ENCODE peak calls at places on chromosome X, in seven cellular contexts. L is CD4-positive, alpha-beta T cell; S is AG08395; V is stimulated activated CD8-positive, alpha-beta memory T cell treated with anti-CD3 and anti-CD28 coated beads, Interleukin-2, amount 100 ng/mL, for 1 hour; Q is OCI-LY7; U is fibroblast of the aortic adventitia; Z is activated naive CD4-positive, alpha-beta T cell. P is an unnamed sample.

GRCh38 chrX:30414144-30414543 is 105.0 kb upstream of the NR0B1 start:
- DNase-seq in L (no peak), S (no peak), V (no peak), Q (no peak), U (no peak), Z (no peak), P (no peak)

GRCh38 chrX:95754411-95754810 is 930.2 kb upstream of the DIAPH2 start:
- DNase-seq in L (no peak), S (no peak), V (no peak), Q (no peak), U (no peak), Z (no peak), P (no peak)

GRCh38 chrX:130628522-130628921 is 226.7 kb downstream of the RBMX2 start:
- DNase-seq in L (no peak), S (no peak), V (no peak), Q (no peak), U (no peak), Z (no peak), P (no peak)

GRCh38 chrX:136662104-136662503 is 14.1 kb downstream of the CD40LG start:
- DNase-seq in L (no peak), S (no peak), V (no peak), Q (no peak), U (no peak), Z (no peak), P (peak; percentile 26)

GRCh38 chrX:17738737-17739535 is 1.6 kb downstream of the SCML1 start:
- DNase-seq in L (no peak), S (no peak), V (no peak), Q (no peak), U (peak; percentile 7), Z (no peak), P (no peak)

GRCh38 chrX:150365051-150365952 is 2.2 kb downstream of the MAMLD1 start:
- DNase-seq in L (peak; percentile 55), S (no peak), V (peak; percentile 52), Q (no peak), U (peak; percentile 48), Z (no peak), P (no peak)

GRCh38 chrX:9909254-9909653 is 57.9 kb upstream of the CLDN34 start:
- DNase-seq in L (no peak), S (no peak), V (no peak), Q (no peak), U (no peak), Z (no peak), P (no peak)

GRCh38 chrX:74458738-74459137 is 37.4 kb downstream of the SLC16A2 start:
- DNase-seq in L (no peak), S (peak; percentile 48), V (no peak), Q (no peak), U (peak; percentile 87), Z (no peak), P (no peak)

GRCh38 chrX:115939070-115939469 is 231.5 kb upstream of the AGTR2 start:
- DNase-seq in L (no peak), S (no peak), V (no peak), Q (peak; percentile 8), U (no peak), Z (no peak), P (no peak)

GRCh38 chrX:78548012-78548411 is 111.1 kb downstream of the RTL3 start:
- DNase-seq in L (no peak), S (peak; percentile 13), V (no peak), Q (no peak), U (peak; percentile 39), Z (no peak), P (no peak)

GRCh38 chrX:107654778-107655761 is 26.8 kb downstream of the PRPS1 start:
- DNase-seq in L (peak; percentile 60), S (peak; percentile 74), V (peak; percentile 37), Q (peak; percentile 67), U (peak; percentile 92), Z (peak; percentile 52), P (peak; percentile 56)

GRCh38 chrX:17413228-17413627 is 38.2 kb downstream of the NHS start:
- DNase-seq in L (no peak), S (peak; percentile 32), V (no peak), Q (no peak), U (peak; percentile 69), Z (no peak), P (no peak)

GRCh38 chrX:394830-395229 is 8.1 kb upstream of the PPP2R3B start:
- DNase-seq in L (no peak), S (no peak), V (no peak), Q (no peak), U (no peak), Z (no peak), P (no peak)

GRCh38 chrX:2283111-2283847 is 217.5 kb downstream of the DHRSX start:
- DNase-seq in L (no peak), S (no peak), V (no peak), Q (no peak), U (peak; percentile 19), Z (no peak), P (no peak)

GRCh38 chrX:41344053-41344452 is 10.1 kb downstream of the DDX3X start:
- DNase-seq in L (no peak), S (no peak), V (no peak), Q (no peak), U (no peak), Z (no peak), P (no peak)

GRCh38 chrX:132467029-132467428 is 21.8 kb downstream of the MBNL3 start:
- DNase-seq in L (no peak), S (peak; percentile 34), V (no peak), Q (no peak), U (peak; percentile 11), Z (no peak), P (no peak)

GRCh38 chrX:140091276-140091886 is 126.1 kb upstream of the CXorf66 start:
- DNase-seq in L (peak; percentile 1), S (peak; percentile 5), V (no peak), Q (no peak), U (no peak), Z (no peak), P (peak; percentile 4)

GRCh38 chrX:136806891-136807410 is 26.2 kb upstream of the ARHGEF6 start:
- DNase-seq in L (no peak), S (no peak), V (no peak), Q (no peak), U (no peak), Z (no peak), P (no peak)

GRCh38 chrX:101079223-101079622 is 544 bp downstream of the TMEM35A start:
- DNase-seq in L (no peak), S (no peak), V (no peak), Q (no peak), U (peak; percentile 21), Z (no peak), P (no peak)

GRCh38 chrX:30858098-30858497 is 31.0 kb downstream of the TAB3 start:
- DNase-seq in L (no peak), S (no peak), V (no peak), Q (no peak), U (no peak), Z (no peak), P (no peak)

GRCh38 chrX:140933056-140933455 is 69.3 kb upstream of the SPANXB1 start:
- DNase-seq in L (no peak), S (peak; percentile 2), V (no peak), Q (no peak), U (no peak), Z (no peak), P (no peak)

GRCh38 chrX:47814853-47815252 is 21.8 kb upstream of the ZNF81 start:
- DNase-seq in L (no peak), S (no peak), V (no peak), Q (no peak), U (peak; percentile 20), Z (no peak), P (no peak)

GRCh38 chrX:119870626-119871131 is 854 bp downstream of the RNF113A start:
- DNase-seq in L (peak; percentile 18), S (peak; percentile 17), V (peak; percentile 5), Q (peak; percentile 55), U (no peak), Z (peak; percentile 5), P (peak; percentile 9)

GRCh38 chrX:75181721-75182120 is 25.6 kb upstream of the ABCB7 start:
- DNase-seq in L (no peak), S (no peak), V (no peak), Q (no peak), U (peak; percentile 29), Z (no peak), P (no peak)

GRCh38 chrX:64975989-64976672 is at the start of gene ZC4H2:
- DNase-seq in L (peak; percentile 57), S (peak; percentile 81), V (peak; percentile 35), Q (peak; percentile 82), U (peak; percentile 66), Z (peak; percentile 10), P (peak; percentile 44)

GRCh38 chrX:80808854-80809493 is 703 bp downstream of the BRWD3 start:
- DNase-seq in L (no peak), S (no peak), V (peak; percentile 2), Q (peak; percentile 43), U (no peak), Z (peak; percentile 7), P (peak; percentile 18)

GRCh38 chrX:134600714-134601113 is 57.6 kb downstream of the PLAC1 start:
- DNase-seq in L (no peak), S (peak; percentile 37), V (no peak), Q (no peak), U (peak; percentile 40), Z (no peak), P (no peak)

GRCh38 chrX:19670321-19670750 is 155.0 kb upstream of the MAP3K15 start:
- DNase-seq in L (no peak), S (no peak), V (no peak), Q (no peak), U (peak; percentile 52), Z (no peak), P (no peak)

GRCh38 chrX:150587585-150588503 is 19.4 kb downstream of the MTM1 start:
- DNase-seq in L (peak; percentile 34), S (peak; percentile 12), V (peak; percentile 34), Q (peak; percentile 28), U (peak; percentile 46), Z (peak; percentile 1), P (peak; percentile 18)

GRCh38 chrX:151013164-151013743 is 30.1 kb downstream of the HMGB3 start:
- DNase-seq in L (no peak), S (no peak), V (no peak), Q (no peak), U (no peak), Z (no peak), P (no peak)

GRCh38 chrX:14228611-14229010 is 198.9 kb upstream of the GEMIN8 start:
- DNase-seq in L (no peak), S (no peak), V (no peak), Q (no peak), U (peak; percentile 1), Z (no peak), P (no peak)

GRCh38 chrX:106009145-106009544 is 29.4 kb downstream of the SERPINA7 start:
- DNase-seq in L (no peak), S (no peak), V (no peak), Q (no peak), U (no peak), Z (no peak), P (no peak)

GRCh38 chrX:118480172-118480571 is 15.4 kb upstream of the DOCK11 start:
- DNase-seq in L (no peak), S (no peak), V (no peak), Q (no peak), U (no peak), Z (no peak), P (no peak)

GRCh38 chrX:152601848-152602616 is 35.7 kb upstream of the GABRQ start:
- DNase-seq in L (no peak), S (no peak), V (no peak), Q (peak; percentile 19), U (no peak), Z (no peak), P (no peak)

GRCh38 chrX:88937616-88938015 is 190.6 kb downstream of the CPXCR1 start:
- DNase-seq in L (no peak), S (no peak), V (no peak), Q (no peak), U (no peak), Z (no peak), P (no peak)

GRCh38 chrX:51404445-51404844 is 71.8 kb downstream of the NUDT10 start:
- DNase-seq in L (no peak), S (no peak), V (no peak), Q (no peak), U (no peak), Z (no peak), P (no peak)

GRCh38 chrX:54928876-54929275 is 8.3 kb downstream of the TRO start:
- DNase-seq in L (no peak), S (no peak), V (no peak), Q (no peak), U (no peak), Z (no peak), P (no peak)

P was measured in T follicular helper cell.